ENCODE peak calls at places on chromosomes 7 and 10, in nine cellular contexts. B, J, N, E, T, R, V, K and O are unnamed samples.

GRCh38 chr7:84302949-84303348 is 108.4 kb upstream of the SEMA3A start:
- DNase-seq in B (peak; percentile 32), J (no peak), N (no peak), E (no peak), T (no peak), R (no peak), V (no peak), K (no peak), O (no peak)

GRCh38 chr10:28841625-28842024 is 164.3 kb downstream of the BAMBI start:
- DNase-seq in B (no peak), J (no peak), N (peak; percentile 28), E (no peak), T (peak; percentile 73), R (peak; percentile 67), V (no peak), K (no peak), O (no peak)

GRCh38 chr7:75854233-75854632 is 24.6 kb upstream of the RHBDD2 start:
- DNase-seq in B (no peak), J (no peak), N (no peak), E (no peak), T (peak; percentile 75), R (peak; percentile 78), V (no peak), K (no peak), O (no peak)

GRCh38 chr10:128268015-128268722 is 141.9 kb upstream of the MKI67 start:
- DNase-seq in B (no peak), J (no peak), N (no peak), E (peak; percentile 31), T (no peak), R (peak; percentile 2), V (no peak), K (no peak), O (no peak)

GRCh38 chr7:92988051-92988450 is 129.7 kb downstream of the SAMD9 start:
- DNase-seq in B (no peak), J (no peak), N (no peak), E (peak; percentile 19), T (peak; percentile 68), R (peak; percentile 74), V (peak; percentile 20), K (no peak), O (peak; percentile 30)

GRCh38 chr10:80202934-80203834 is 2.2 kb downstream of the ANXA11 start:
- DNase-seq in B (no peak), J (no peak), N (peak; percentile 69), E (peak; percentile 83), T (peak; percentile 92), R (peak; percentile 92), V (peak; percentile 83), K (peak; percentile 71), O (peak; percentile 69)

GRCh38 chr7:130887182-130888016 is 153.4 kb upstream of the KLF14 start:
- DNase-seq in B (no peak), J (no peak), N (no peak), E (peak; percentile 80), T (peak; percentile 81), R (peak; percentile 92), V (peak; percentile 78), K (no peak), O (no peak)

GRCh38 chr7:117673367-117673766 is 193.5 kb downstream of the CFTR start:
- DNase-seq in B (no peak), J (no peak), N (no peak), E (no peak), T (peak; percentile 12), R (no peak), V (no peak), K (no peak), O (peak; percentile 18)

GRCh38 chr7:44531421-44532380 is 9.4 kb downstream of the NPC1L1 start:
- DNase-seq in B (no peak), J (no peak), N (no peak), E (no peak), T (no peak), R (no peak), V (no peak), K (no peak), O (no peak)

GRCh38 chr7:140214075-140214684 is 37.4 kb upstream of the KDM7A start:
- DNase-seq in B (no peak), J (no peak), N (peak; percentile 39), E (no peak), T (peak; percentile 68), R (peak; percentile 46), V (no peak), K (no peak), O (no peak)

GRCh38 chr10:68471586-68472408 is at the start of gene DNA2:
- DNase-seq in B (no peak), J (no peak), N (peak; percentile 60), E (peak; percentile 53), T (peak; percentile 55), R (peak; percentile 65), V (peak; percentile 39), K (peak; percentile 81), O (peak; percentile 17)

GRCh38 chr7:106392144-106392543 is 107.4 kb upstream of the NAMPT start:
- DNase-seq in B (no peak), J (no peak), N (no peak), E (no peak), T (no peak), R (no peak), V (no peak), K (no peak), O (no peak)

GRCh38 chr7:54841772-54842707 is 83.0 kb upstream of the SEC61G start:
- DNase-seq in B (no peak), J (no peak), N (no peak), E (peak; percentile 33), T (peak; percentile 80), R (peak; percentile 45), V (peak; percentile 60), K (peak; percentile 61), O (no peak)
- TF ChIP-seq CTCF in B (no peak), J (no peak), N (no peak), E (peak; percentile 74), T (peak; percentile 35), R (peak; percentile 50), V (peak; percentile 10), K (no peak), O (no peak)

DNA sequence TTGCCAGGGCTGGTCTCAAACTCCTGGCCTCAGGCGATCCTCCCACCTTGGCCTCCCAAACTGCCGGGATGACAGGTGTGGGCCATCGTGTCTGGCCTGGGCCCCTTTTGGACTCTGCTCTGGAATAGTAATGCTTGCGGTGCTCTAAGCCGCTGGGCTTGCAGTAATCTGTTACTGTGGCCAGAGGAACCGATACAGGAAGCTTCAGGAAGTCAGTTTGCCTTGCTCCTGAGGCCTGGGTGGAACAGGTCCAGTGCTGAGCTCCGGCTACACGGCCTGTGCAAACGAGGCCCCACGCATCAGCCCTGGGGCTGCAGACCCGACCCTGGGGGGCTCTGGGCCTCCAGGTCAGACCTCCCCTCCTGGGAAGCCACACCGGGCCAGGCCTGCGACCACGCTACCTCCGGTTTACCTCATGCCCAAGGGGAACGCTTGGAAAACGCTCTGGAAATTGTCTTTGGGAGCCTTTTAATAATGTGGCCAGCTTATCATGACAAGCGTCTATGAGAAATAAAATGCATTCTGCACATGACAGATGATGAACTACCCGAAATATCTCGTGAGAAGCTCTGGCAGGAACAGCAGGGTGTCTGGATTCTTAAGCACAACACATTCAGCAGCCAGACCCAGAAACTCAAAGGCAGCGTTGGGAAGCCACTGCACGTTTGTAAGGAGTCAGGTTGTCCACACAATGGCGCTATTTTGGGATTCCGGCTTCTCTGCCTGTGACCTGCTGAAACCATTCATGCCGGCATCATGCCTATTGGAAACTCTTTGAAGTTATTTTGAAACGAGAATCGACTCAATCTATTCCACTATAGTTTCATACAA is 10.1 kb upstream of the ADAP1 start:
- DNase-seq in B (no peak), J (no peak), N (peak; percentile 63), E (no peak), T (peak; percentile 94), R (peak; percentile 55), V (no peak), K (peak; percentile 68), O (peak; percentile 53)
- H3K4me3 ChIP-seq in B (no peak overlapping the region), J (no peak overlapping the region), N (no peak overlapping the region), E (no peak overlapping the region), T (no peak overlapping the region), R (no peak overlapping the region), V (no peak overlapping the region), K (no peak overlapping the region), O (no peak overlapping the region)

GRCh38 chr7:3195160-3195559 is 105.9 kb upstream of the SDK1 start:
- DNase-seq in B (no peak), J (no peak), N (no peak), E (no peak), T (no peak), R (no peak), V (no peak), K (no peak), O (no peak)

GRCh38 chr7:3194501-3195141 is 106.4 kb upstream of the SDK1 start:
- DNase-seq in B (no peak), J (no peak), N (no peak), E (no peak), T (peak; percentile 82), R (peak; percentile 83), V (peak; percentile 70), K (no peak), O (no peak)

GRCh38 chr7:3197567-3198212 is 103.4 kb upstream of the SDK1 start:
- DNase-seq in B (no peak), J (no peak), N (no peak), E (no peak), T (no peak), R (no peak), V (no peak), K (no peak), O (no peak)

GRCh38 chr7:3198316-3198715 is 102.7 kb upstream of the SDK1 start:
- DNase-seq in B (no peak), J (no peak), N (no peak), E (no peak), T (no peak), R (no peak), V (no peak), K (no peak), O (no peak)

GRCh38 chr7:3196629-3197028 is 104.4 kb upstream of the SDK1 start:
- DNase-seq in B (no peak), J (no peak), N (no peak), E (no peak), T (no peak), R (no peak), V (no peak), K (no peak), O (no peak)
- TF ChIP-seq CTCF in B (no peak), J (no peak), N (no peak), E (no peak), T (no peak), R (no peak), V (no peak), K (no peak), O (no peak)

GRCh38 chr10:69571618-69572158 is 1.5 kb downstream of the NEUROG3 start:
- DNase-seq in B (no peak), J (no peak), N (no peak), E (no peak), T (no peak), R (no peak), V (no peak), K (no peak), O (no peak)

GRCh38 chr10:69572159-69573055 is 815 bp downstream of the NEUROG3 start:
- DNase-seq in B (no peak), J (no peak), N (no peak), E (no peak), T (no peak), R (peak; percentile 4), V (no peak), K (no peak), O (no peak)

GRCh38 chr10:69574571-69574978 is 1.4 kb upstream of the NEUROG3 start:
- DNase-seq in B (no peak), J (no peak), N (no peak), E (no peak), T (no peak), R (no peak), V (no peak), K (no peak), O (no peak)

GRCh38 chr10:69575164-69575722 is 2.0 kb upstream of the NEUROG3 start:
- DNase-seq in B (no peak), J (no peak), N (no peak), E (no peak), T (no peak), R (no peak), V (no peak), K (no peak), O (no peak)

GRCh38 chr10:69573056-69573806 is at the start of gene NEUROG3:
- DNase-seq in B (no peak), J (no peak), N (no peak), E (no peak), T (no peak), R (no peak), V (no peak), K (no peak), O (peak; percentile 70)
- H3K4me3 ChIP-seq in B (peak within 1 kb of the TSS; percentile 27), J (peak within 1 kb of the TSS; percentile 25), N (no peak within 1 kb of the TSS), E (no peak within 1 kb of the TSS), T (no peak within 1 kb of the TSS), R (no peak within 1 kb of the TSS), V (no peak within 1 kb of the TSS), K (no peak within 1 kb of the TSS), O (no peak within 1 kb of the TSS)